ENCODE peak calls at places on chromosomes 11 and 22, in eight cellular contexts. One of them, this sample, is unnamed.

GRCh38 chr22:46106279-46107022 is 43.9 kb upstream of the PPARA start:
- DNase-seq in CD4-positive, CD25-positive, alpha-beta regulatory T cell: no peak
- DNase-seq in tibial artery: no peak
- DNase-seq in astrocyte: no peak
- DNase-seq in psoas muscle: no peak
- DNase-seq in thoracic aorta: no peak
- DNase-seq in heart right ventricle: no peak
- DNase-seq in spleen: no peak
- DNase-seq in this sample: no peak

GRCh38 chr11:112785104-112785503 is 176.1 kb upstream of the NCAM1 start:
- DNase-seq in CD4-positive, CD25-positive, alpha-beta regulatory T cell: no peak
- DNase-seq in tibial artery: no peak
- DNase-seq in astrocyte: peak; percentile 80
- DNase-seq in psoas muscle: peak; percentile 26
- DNase-seq in thoracic aorta: no peak
- DNase-seq in heart right ventricle: no peak
- DNase-seq in spleen: no peak
- DNase-seq in this sample: no peak

GRCh38 chr11:76284161-76284560 is 77.9 kb upstream of the WNT11 start:
- DNase-seq in CD4-positive, CD25-positive, alpha-beta regulatory T cell: no peak
- DNase-seq in tibial artery: no peak
- DNase-seq in astrocyte: no peak
- DNase-seq in psoas muscle: no peak
- DNase-seq in thoracic aorta: no peak
- DNase-seq in heart right ventricle: no peak
- DNase-seq in spleen: no peak
- DNase-seq in this sample: peak; percentile 70

GRCh38 chr11:90321018-90321417 is 98.2 kb upstream of the CHORDC1 start:
- DNase-seq in CD4-positive, CD25-positive, alpha-beta regulatory T cell: no peak
- DNase-seq in tibial artery: no peak
- DNase-seq in astrocyte: no peak
- DNase-seq in psoas muscle: no peak
- DNase-seq in thoracic aorta: no peak
- DNase-seq in heart right ventricle: no peak
- DNase-seq in spleen: no peak
- DNase-seq in this sample: no peak

GRCh38 chr11:113994077-113994954 is 19.4 kb downstream of the HTR3A start:
- DNase-seq in CD4-positive, CD25-positive, alpha-beta regulatory T cell: peak; percentile 26
- DNase-seq in tibial artery: no peak
- DNase-seq in astrocyte: no peak
- DNase-seq in psoas muscle: no peak
- DNase-seq in thoracic aorta: no peak
- DNase-seq in heart right ventricle: peak; percentile 18
- DNase-seq in spleen: peak; percentile 73
- DNase-seq in this sample: peak; percentile 85

GRCh38 chr22:44628856-44629255 is 73.1 kb upstream of the PRR5 start:
- DNase-seq in CD4-positive, CD25-positive, alpha-beta regulatory T cell: no peak
- DNase-seq in tibial artery: no peak
- DNase-seq in astrocyte: no peak
- DNase-seq in psoas muscle: no peak
- DNase-seq in thoracic aorta: no peak
- DNase-seq in heart right ventricle: no peak
- DNase-seq in spleen: no peak
- DNase-seq in this sample: no peak

GRCh38 chr22:46065733-46066454 is 84.4 kb upstream of the PPARA start:
- DNase-seq in CD4-positive, CD25-positive, alpha-beta regulatory T cell: no peak
- DNase-seq in tibial artery: no peak
- DNase-seq in astrocyte: peak; percentile 39
- DNase-seq in psoas muscle: no peak
- DNase-seq in thoracic aorta: no peak
- DNase-seq in heart right ventricle: no peak
- DNase-seq in spleen: no peak
- DNase-seq in this sample: no peak

GRCh38 chr11:57379732-57380131 is 1.2 kb downstream of the PRG3 start:
- DNase-seq in CD4-positive, CD25-positive, alpha-beta regulatory T cell: no peak
- DNase-seq in tibial artery: no peak
- DNase-seq in astrocyte: peak; percentile 14
- DNase-seq in psoas muscle: no peak
- DNase-seq in thoracic aorta: no peak
- DNase-seq in heart right ventricle: no peak
- DNase-seq in spleen: no peak
- DNase-seq in this sample: peak; percentile 84

GRCh38 chr22:25488244-25489020 is 76.0 kb upstream of the GRK3 start:
- DNase-seq in CD4-positive, CD25-positive, alpha-beta regulatory T cell: no peak
- DNase-seq in tibial artery: peak; percentile 26
- DNase-seq in astrocyte: peak; percentile 82
- DNase-seq in psoas muscle: peak; percentile 55
- DNase-seq in thoracic aorta: peak; percentile 9
- DNase-seq in heart right ventricle: peak; percentile 71
- DNase-seq in spleen: no peak
- DNase-seq in this sample: no peak

GRCh38 chr11:21545701-21546100 is 647.2 kb upstream of the ANO5 start:
- DNase-seq in CD4-positive, CD25-positive, alpha-beta regulatory T cell: no peak
- DNase-seq in tibial artery: no peak
- DNase-seq in astrocyte: no peak
- DNase-seq in psoas muscle: no peak
- DNase-seq in thoracic aorta: no peak
- DNase-seq in heart right ventricle: no peak
- DNase-seq in spleen: no peak
- DNase-seq in this sample: no peak

GRCh38 chr11:19455731-19456130 is 215.0 kb upstream of the E2F8 start:
- DNase-seq in CD4-positive, CD25-positive, alpha-beta regulatory T cell: no peak
- DNase-seq in tibial artery: peak; percentile 37
- DNase-seq in astrocyte: no peak
- DNase-seq in psoas muscle: peak; percentile 35
- DNase-seq in thoracic aorta: no peak
- DNase-seq in heart right ventricle: peak; percentile 44
- DNase-seq in spleen: no peak
- DNase-seq in this sample: peak; percentile 62

GRCh38 chr11:2789791-2790580 is 90.2 kb upstream of the KCNQ1OT1 start:
- DNase-seq in CD4-positive, CD25-positive, alpha-beta regulatory T cell: no peak
- DNase-seq in tibial artery: peak; percentile 14
- DNase-seq in astrocyte: no peak
- DNase-seq in psoas muscle: no peak
- DNase-seq in thoracic aorta: no peak
- DNase-seq in heart right ventricle: no peak
- DNase-seq in spleen: no peak
- DNase-seq in this sample: peak; percentile 22

GRCh38 chr11:2792376-2793250 is 92.8 kb upstream of the KCNQ1OT1 start:
- DNase-seq in CD4-positive, CD25-positive, alpha-beta regulatory T cell: no peak
- DNase-seq in tibial artery: peak; percentile 15
- DNase-seq in astrocyte: no peak
- DNase-seq in psoas muscle: peak; percentile 12
- DNase-seq in thoracic aorta: no peak
- DNase-seq in heart right ventricle: no peak
- DNase-seq in spleen: peak; percentile 64
- DNase-seq in this sample: no peak

GRCh38 chr11:2790581-2790925 is 90.8 kb upstream of the KCNQ1OT1 start:
- DNase-seq in CD4-positive, CD25-positive, alpha-beta regulatory T cell: no peak
- DNase-seq in tibial artery: peak; percentile 18
- DNase-seq in astrocyte: no peak
- DNase-seq in psoas muscle: peak; percentile 7
- DNase-seq in thoracic aorta: no peak
- DNase-seq in heart right ventricle: no peak
- DNase-seq in spleen: peak; percentile 61
- DNase-seq in this sample: no peak

GRCh38 chr11:2791139-2791520 is 91.3 kb upstream of the KCNQ1OT1 start:
- DNase-seq in CD4-positive, CD25-positive, alpha-beta regulatory T cell: no peak
- DNase-seq in tibial artery: peak; percentile 7
- DNase-seq in astrocyte: no peak
- DNase-seq in psoas muscle: peak; percentile 8
- DNase-seq in thoracic aorta: peak; percentile 1
- DNase-seq in heart right ventricle: no peak
- DNase-seq in spleen: peak; percentile 66
- DNase-seq in this sample: no peak

DNA sequence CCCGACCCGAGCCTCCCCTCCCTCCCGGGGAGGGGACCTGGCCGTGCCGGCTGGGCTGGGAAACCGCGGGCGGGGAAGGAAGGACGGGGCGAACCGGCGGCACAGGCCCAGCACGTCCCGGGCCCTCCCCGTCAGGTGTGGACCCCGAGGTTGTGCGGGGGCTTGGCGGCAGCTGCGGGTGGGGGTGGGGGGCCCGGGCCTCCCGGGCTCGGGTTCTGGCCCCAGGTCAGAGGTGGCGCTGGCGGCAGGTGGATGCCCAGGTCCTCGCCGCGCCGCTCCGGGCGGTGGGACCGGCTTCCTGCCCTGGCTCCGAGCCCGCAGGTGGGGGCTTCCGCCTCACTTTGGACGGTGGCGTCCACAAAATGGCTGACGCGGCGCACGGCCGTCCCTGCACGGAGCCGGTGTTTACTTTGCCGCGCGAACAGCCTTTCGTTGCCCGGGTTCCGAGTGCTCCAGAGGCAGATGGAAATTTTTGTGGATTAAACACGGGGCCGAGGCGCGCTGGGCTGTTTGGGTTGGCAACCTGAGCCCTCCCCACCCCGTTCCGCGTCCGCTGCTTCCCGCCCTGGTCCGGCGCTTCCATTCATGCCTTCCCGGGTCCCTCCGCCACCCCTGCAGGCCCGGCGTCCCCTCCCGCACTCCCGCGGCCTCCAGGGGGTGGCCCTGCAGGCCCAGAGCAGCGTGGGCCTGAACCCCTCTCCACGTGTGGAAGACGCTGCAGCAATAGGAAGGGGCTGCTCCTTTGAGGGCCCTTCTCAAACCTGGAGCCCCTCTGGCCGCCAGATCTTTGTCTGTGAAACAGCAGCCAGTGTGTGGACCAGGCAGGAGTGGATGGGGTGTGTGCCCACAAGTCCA is 92.0 kb upstream of the KCNQ1OT1 start:
- DNase-seq in CD4-positive, CD25-positive, alpha-beta regulatory T cell: peak; percentile 26
- DNase-seq in tibial artery: peak; percentile 15
- DNase-seq in astrocyte: no peak
- DNase-seq in psoas muscle: peak; percentile 18
- DNase-seq in thoracic aorta: no peak
- DNase-seq in heart right ventricle: no peak
- DNase-seq in spleen: peak; percentile 81
- DNase-seq in this sample: no peak
- H3K4me3 ChIP-seq in CD4-positive, CD25-positive, alpha-beta regulatory T cell: no peak overlapping the region
- H3K4me3 ChIP-seq in tibial artery: peak overlapping the region; percentile 48
- H3K4me3 ChIP-seq in astrocyte: no peak overlapping the region
- H3K4me3 ChIP-seq in psoas muscle: peak overlapping the region; percentile 60
- H3K4me3 ChIP-seq in thoracic aorta: peak overlapping the region; percentile 75
- H3K4me3 ChIP-seq in heart right ventricle: peak overlapping the region; percentile 53
- H3K4me3 ChIP-seq in spleen: peak overlapping the region; percentile 38
- H3K4me3 ChIP-seq in this sample: peak overlapping the region; percentile 20

DNA sequence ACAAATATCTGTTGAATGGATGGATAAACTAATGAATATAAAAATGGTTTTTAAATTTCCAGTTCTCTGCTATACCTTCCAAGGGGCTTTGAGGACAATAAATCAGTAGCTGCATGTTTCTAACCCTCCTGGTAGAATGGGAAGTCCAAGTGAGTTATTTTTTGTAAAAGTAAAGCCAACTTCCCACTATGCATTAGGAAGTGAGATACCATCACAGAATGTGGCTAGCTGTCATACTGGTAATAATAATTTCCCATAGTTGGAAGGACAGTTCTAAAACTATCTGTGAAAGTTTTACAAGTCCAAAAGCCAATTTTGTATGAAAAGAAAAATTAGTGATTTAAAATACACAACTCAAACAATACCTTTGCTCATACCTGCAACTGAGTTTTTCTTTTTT is 50.0 kb downstream of the TMEM123 start:
- DNase-seq in CD4-positive, CD25-positive, alpha-beta regulatory T cell: no peak
- DNase-seq in tibial artery: no peak
- DNase-seq in astrocyte: no peak
- DNase-seq in psoas muscle: no peak
- DNase-seq in thoracic aorta: no peak
- DNase-seq in heart right ventricle: no peak
- DNase-seq in spleen: no peak
- DNase-seq in this sample: no peak
- H3K36me3 ChIP-seq in CD4-positive, CD25-positive, alpha-beta regulatory T cell: peaks cover 69% of the 10 kb centered on the region
- H3K36me3 ChIP-seq in tibial artery: peaks cover 19% of the 10 kb centered on the region
- H3K36me3 ChIP-seq in astrocyte: peaks cover 17% of the 10 kb centered on the region
- H3K36me3 ChIP-seq in psoas muscle: no peaks in the 10 kb centered on the region
- H3K36me3 ChIP-seq in thoracic aorta: no peaks in the 10 kb centered on the region
- H3K36me3 ChIP-seq in heart right ventricle: peaks cover 61% of the 10 kb centered on the region
- H3K36me3 ChIP-seq in spleen: peaks cover 95% of the 10 kb centered on the region
- H3K36me3 ChIP-seq in this sample: no peaks in the 10 kb centered on the region

DNA sequence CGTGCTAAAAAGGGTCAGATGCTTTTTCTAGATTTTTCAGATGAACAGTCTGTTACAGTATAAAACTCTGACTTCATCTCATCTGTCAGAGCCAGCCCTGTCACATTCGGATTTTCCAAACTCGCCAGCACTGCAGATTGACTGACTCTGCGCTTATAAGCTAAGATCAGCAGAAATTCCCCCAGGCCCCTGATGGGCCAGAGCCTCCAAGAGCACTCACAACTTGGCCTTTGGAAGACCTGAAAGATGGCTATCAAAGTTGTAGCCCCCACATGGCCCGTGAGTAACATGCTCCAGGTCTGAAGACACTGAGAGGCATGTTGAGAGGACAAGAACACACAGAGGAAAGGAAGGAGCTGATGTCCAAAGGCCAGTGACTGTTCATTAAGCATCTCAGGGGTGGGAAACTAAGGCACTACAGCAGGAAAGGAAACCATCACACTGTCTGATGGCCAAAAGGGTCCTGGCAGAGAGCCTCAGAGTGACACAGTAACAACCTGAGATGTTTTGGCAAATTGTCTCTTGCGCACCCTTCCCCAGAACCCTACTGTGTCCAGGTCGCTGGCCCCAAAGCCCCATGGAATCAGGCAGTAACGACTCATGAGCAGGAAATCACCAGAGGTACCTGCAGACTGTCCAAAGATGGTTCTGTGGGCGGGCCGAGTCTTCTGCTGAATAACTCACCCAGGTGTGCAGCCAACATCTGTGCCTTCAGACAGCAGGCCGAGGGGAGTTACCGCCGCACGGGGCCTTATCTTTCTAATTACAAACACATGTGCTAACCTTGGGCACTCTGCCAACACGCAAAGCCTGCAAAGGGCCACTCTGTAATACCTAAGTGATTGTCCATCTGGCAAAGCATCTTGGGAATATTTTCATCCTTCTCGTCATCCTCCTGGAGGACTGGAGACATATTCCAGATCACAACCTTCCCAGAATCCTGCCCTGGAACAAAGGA is 23.6 kb downstream of the HIRA start:
- DNase-seq in CD4-positive, CD25-positive, alpha-beta regulatory T cell: no peak
- DNase-seq in tibial artery: no peak
- DNase-seq in astrocyte: no peak
- DNase-seq in psoas muscle: no peak
- DNase-seq in thoracic aorta: no peak
- DNase-seq in heart right ventricle: peak; percentile 50
- DNase-seq in spleen: no peak
- DNase-seq in this sample: no peak
- H3K4me3 ChIP-seq in CD4-positive, CD25-positive, alpha-beta regulatory T cell: no peak overlapping the region
- H3K4me3 ChIP-seq in tibial artery: no peak overlapping the region
- H3K4me3 ChIP-seq in astrocyte: no peak overlapping the region
- H3K4me3 ChIP-seq in psoas muscle: no peak overlapping the region
- H3K4me3 ChIP-seq in thoracic aorta: no peak overlapping the region
- H3K4me3 ChIP-seq in heart right ventricle: no peak overlapping the region
- H3K4me3 ChIP-seq in spleen: no peak overlapping the region
- H3K4me3 ChIP-seq in this sample: no peak overlapping the region

DNA sequence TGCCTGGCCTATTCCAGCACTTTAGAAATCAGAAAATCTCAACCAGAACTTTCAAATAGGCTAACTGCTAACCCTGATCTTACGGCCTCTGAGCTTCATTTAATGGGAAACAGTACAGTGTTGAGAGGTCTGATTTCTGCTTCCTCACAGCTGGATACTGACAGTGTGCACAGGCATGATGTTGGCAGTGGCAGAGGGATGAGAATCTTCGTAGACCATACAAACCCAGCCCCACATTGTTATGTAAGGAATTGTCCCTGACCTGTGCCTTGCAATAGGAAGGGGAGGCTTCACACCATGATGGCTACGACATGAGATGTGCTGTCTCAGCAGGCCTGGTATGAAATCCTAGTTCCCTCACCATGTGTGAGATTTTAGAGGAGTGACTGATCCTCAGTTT is 49.0 kb downstream of the CD44 start:
- DNase-seq in CD4-positive, CD25-positive, alpha-beta regulatory T cell: no peak
- DNase-seq in tibial artery: no peak
- DNase-seq in astrocyte: no peak
- DNase-seq in psoas muscle: no peak
- DNase-seq in thoracic aorta: no peak
- DNase-seq in heart right ventricle: no peak
- DNase-seq in spleen: no peak
- DNase-seq in this sample: no peak
- H3K36me3 ChIP-seq in CD4-positive, CD25-positive, alpha-beta regulatory T cell: peaks cover 98% of the 10 kb centered on the region
- H3K36me3 ChIP-seq in tibial artery: no peaks in the 10 kb centered on the region
- H3K36me3 ChIP-seq in astrocyte: peaks cover 92% of the 10 kb centered on the region
- H3K36me3 ChIP-seq in psoas muscle: no peaks in the 10 kb centered on the region
- H3K36me3 ChIP-seq in thoracic aorta: peaks cover 38% of the 10 kb centered on the region
- H3K36me3 ChIP-seq in heart right ventricle: peaks cover 60% of the 10 kb centered on the region
- H3K36me3 ChIP-seq in spleen: peaks cover 100% of the 10 kb centered on the region
- H3K36me3 ChIP-seq in this sample: no peaks in the 10 kb centered on the region